ENCODE peak calls at places on chromosomes 5 and 9, in six cellular contexts. One of them, this sample, is unnamed.

GRCh38 chr5:69368458-69369368 is 607 bp downstream of the AK6 start:
- DNase-seq in SIG-M5: no peak
- DNase-seq in heart right ventricle: no peak
- DNase-seq in A172: no peak
- DNase-seq in mesenteric fat pad: no peak
- DNase-seq in brain microvascular endothelial cell: peak
- DNase-seq in this sample: peak

GRCh38 chr5:2334686-2335085 is 416.8 kb downstream of the IRX2 start:
- DNase-seq in A172: no peak
- DNase-seq in SIG-M5: no peak
- DNase-seq in brain microvascular endothelial cell: no peak
- DNase-seq in mesenteric fat pad: no peak
- DNase-seq in heart right ventricle: no peak
- DNase-seq in this sample: no peak

GRCh38 chr5:171689853-171690417 is 95.7 kb upstream of the SMIM23 start:
- DNase-seq in brain microvascular endothelial cell: no peak
- DNase-seq in heart right ventricle: no peak
- DNase-seq in A172: no peak
- DNase-seq in SIG-M5: no peak
- DNase-seq in mesenteric fat pad: no peak
- DNase-seq in this sample: no peak

GRCh38 chr9:110875275-110875674 is 163.0 kb downstream of the LPAR1 start:
- DNase-seq in A172: no peak
- DNase-seq in mesenteric fat pad: no peak
- DNase-seq in SIG-M5: no peak
- DNase-seq in heart right ventricle: peak
- DNase-seq in brain microvascular endothelial cell: no peak
- DNase-seq in this sample: no peak

GRCh38 chr9:95773061-95773433 is 102.4 kb upstream of the ERCC6L2 start:
- DNase-seq in A172: no peak
- DNase-seq in mesenteric fat pad: no peak
- DNase-seq in heart right ventricle: no peak
- DNase-seq in SIG-M5: no peak
- DNase-seq in brain microvascular endothelial cell: no peak
- DNase-seq in this sample: no peak

GRCh38 chr5:9390128-9390527 is 155.7 kb downstream of the SEMA5A start:
- DNase-seq in heart right ventricle: no peak
- DNase-seq in A172: no peak
- DNase-seq in mesenteric fat pad: no peak
- DNase-seq in brain microvascular endothelial cell: no peak
- DNase-seq in SIG-M5: no peak
- DNase-seq in this sample: no peak

GRCh38 chr5:991472-992267 is 16.9 kb upstream of the NKD2 start:
- DNase-seq in heart right ventricle: peak
- DNase-seq in brain microvascular endothelial cell: no peak
- DNase-seq in A172: no peak
- DNase-seq in SIG-M5: no peak
- DNase-seq in mesenteric fat pad: peak
- DNase-seq in this sample: no peak

GRCh38 chr5:95590880-95591279 is 29.0 kb upstream of the GPR150 start:
- DNase-seq in mesenteric fat pad: no peak
- DNase-seq in heart right ventricle: no peak
- DNase-seq in A172: no peak
- DNase-seq in brain microvascular endothelial cell: no peak
- DNase-seq in SIG-M5: no peak
- DNase-seq in this sample: no peak

GRCh38 chr5:171714286-171714685 is 71.3 kb upstream of the SMIM23 start:
- DNase-seq in brain microvascular endothelial cell: no peak
- DNase-seq in A172: no peak
- DNase-seq in mesenteric fat pad: no peak
- DNase-seq in SIG-M5: no peak
- DNase-seq in heart right ventricle: no peak
- DNase-seq in this sample: no peak

GRCh38 chr9:98989036-98990000 is 45.6 kb downstream of the COL15A1 start:
- DNase-seq in brain microvascular endothelial cell: peak
- DNase-seq in mesenteric fat pad: no peak
- DNase-seq in SIG-M5: no peak
- DNase-seq in A172: peak
- DNase-seq in heart right ventricle: peak
- DNase-seq in this sample: no peak

GRCh38 chr9:132147331-132147730 is 14.5 kb upstream of the NTNG2 start:
- DNase-seq in heart right ventricle: no peak
- DNase-seq in mesenteric fat pad: no peak
- DNase-seq in brain microvascular endothelial cell: no peak
- DNase-seq in SIG-M5: no peak
- DNase-seq in A172: no peak
- DNase-seq in this sample: no peak

GRCh38 chr5:91189480-91190332 is 193.4 kb downstream of the ARRDC3 start:
- DNase-seq in heart right ventricle: no peak
- DNase-seq in mesenteric fat pad: no peak
- DNase-seq in A172: peak
- DNase-seq in SIG-M5: no peak
- DNase-seq in brain microvascular endothelial cell: peak
- DNase-seq in this sample: peak

GRCh38 chr5:115100556-115100955 is 69.2 kb downstream of the TRIM36 start:
- DNase-seq in heart right ventricle: no peak
- DNase-seq in brain microvascular endothelial cell: peak
- DNase-seq in A172: peak
- DNase-seq in SIG-M5: no peak
- DNase-seq in mesenteric fat pad: no peak
- DNase-seq in this sample: no peak

GRCh38 chr9:131627326-131627845 is 82.1 kb downstream of the PRRT1B start:
- DNase-seq in heart right ventricle: no peak
- DNase-seq in A172: no peak
- DNase-seq in SIG-M5: no peak
- DNase-seq in brain microvascular endothelial cell: peak
- DNase-seq in mesenteric fat pad: no peak
- DNase-seq in this sample: no peak

GRCh38 chr9:130680836-130681768 is 12.5 kb upstream of the EXOSC2 start:
- DNase-seq in A172: peak
- DNase-seq in SIG-M5: no peak
- DNase-seq in heart right ventricle: peak
- DNase-seq in mesenteric fat pad: peak
- DNase-seq in brain microvascular endothelial cell: peak
- DNase-seq in this sample: peak

GRCh38 chr5:147452137-147452838 is 57.6 kb downstream of the DPYSL3 start:
- DNase-seq in SIG-M5: no peak
- DNase-seq in heart right ventricle: no peak
- DNase-seq in A172: peak
- DNase-seq in brain microvascular endothelial cell: no peak
- DNase-seq in mesenteric fat pad: no peak
- DNase-seq in this sample: no peak

GRCh38 chr5:157540707-157541451 is 34.7 kb downstream of the ADAM19 start:
- DNase-seq in heart right ventricle: peak
- DNase-seq in A172: peak
- DNase-seq in brain microvascular endothelial cell: peak
- DNase-seq in mesenteric fat pad: no peak
- DNase-seq in SIG-M5: no peak
- DNase-seq in this sample: peak